ENCODE peak calls at places on chromosomes 2 and 18, in six cellular contexts. E is neural crest cell, I is ureter, C is mucosa of gallbladder, L is GM23248, M is substantia nigra. N is an unnamed sample.

GRCh38 chr18:48994044-48994651 is 43.4 kb upstream of the SMAD7 start:
- DNase-seq in E (no peak), I (no peak), C (no peak), L (peak), M (no peak), N (peak)

GRCh38 chr18:64712035-64712434 is 563.1 kb upstream of the LINC00305 start:
- DNase-seq in E (no peak), I (no peak), C (no peak), L (no peak), M (no peak), N (no peak)

GRCh38 chr18:23316986-23317385 is 136.1 kb upstream of the RIOK3 start:
- DNase-seq in E (no peak), I (no peak), C (no peak), L (no peak), M (no peak), N (no peak)

GRCh38 chr18:39313992-39314391 is 1748.4 kb upstream of the CELF4 start:
- DNase-seq in E (no peak), I (no peak), C (peak), L (no peak), M (no peak), N (peak)

GRCh38 chr2:127862228-127862627 is 4.3 kb upstream of the POLR2D start:
- DNase-seq in E (no peak), I (no peak), C (no peak), L (no peak), M (no peak), N (no peak)

GRCh38 chr2:128799736-128800135 is 481.1 kb upstream of the HS6ST1 start:
- DNase-seq in E (no peak), I (no peak), C (no peak), L (no peak), M (no peak), N (peak)

GRCh38 chr18:7872569-7872968 is 305.5 kb downstream of the PTPRM start:
- DNase-seq in E (no peak), I (no peak), C (peak), L (peak), M (no peak), N (peak)

GRCh38 chr2:170155723-170156253 is 22.2 kb upstream of the MYO3B start:
- DNase-seq in E (no peak), I (no peak), C (no peak), L (peak), M (no peak), N (no peak)

GRCh38 chr2:102337012-102337411 is 18.6 kb upstream of the IL18R1 start:
- DNase-seq in E (no peak), I (no peak), C (no peak), L (peak), M (no peak), N (no peak)

GRCh38 chr18:63676526-63676925 is 14.8 kb upstream of the SERPINB3 start:
- DNase-seq in E (no peak), I (no peak), C (no peak), L (peak), M (no peak), N (peak)

GRCh38 chr2:128477026-128477820 is 158.6 kb upstream of the HS6ST1 start:
- DNase-seq in E (no peak), I (peak), C (no peak), L (no peak), M (no peak), N (no peak)

GRCh38 chr2:108632332-108632712 is 87.0 kb upstream of the RANBP2 start:
- DNase-seq in E (no peak), I (no peak), C (no peak), L (no peak), M (no peak), N (no peak)

GRCh38 chr18:33212363-33212762 is 228.2 kb downstream of the CCDC178 start:
- DNase-seq in E (no peak), I (no peak), C (no peak), L (peak), M (no peak), N (peak)

GRCh38 chr2:17538022-17538843 is 2.3 kb upstream of the VSNL1 start:
- DNase-seq in E (no peak), I (no peak), C (no peak), L (peak), M (no peak), N (peak)

GRCh38 chr18:26415631-26416030 is 132.7 kb downstream of the KCTD1 start:
- DNase-seq in E (no peak), I (no peak), C (no peak), L (no peak), M (no peak), N (no peak)

GRCh38 chr2:54459037-54459441 is 2.9 kb downstream of the SPTBN1 start:
- DNase-seq in E (no peak), I (no peak), C (no peak), L (peak), M (no peak), N (peak)

GRCh38 chr2:236919209-236919608 is 166.5 kb upstream of the COPS8 start:
- DNase-seq in E (no peak), I (peak), C (no peak), L (peak), M (no peak), N (no peak)

GRCh38 chr2:23589220-23589647 is 204.3 kb downstream of the KLHL29 start:
- DNase-seq in E (no peak), I (no peak), C (no peak), L (no peak), M (no peak), N (no peak)

GRCh38 chr2:9614562-9614961 is 16.2 kb downstream of the YWHAQ start:
- DNase-seq in E (no peak), I (no peak), C (no peak), L (no peak), M (no peak), N (no peak)

GRCh38 chr2:219495531-219496122 is 3.1 kb upstream of the GMPPA start:
- DNase-seq in E (peak), I (no peak), C (peak), L (peak), M (peak), N (peak)

GRCh38 chr2:28276076-28276618 is 116.5 kb upstream of the FOSL2 start:
- DNase-seq in E (no peak), I (no peak), C (no peak), L (peak), M (no peak), N (peak)

GRCh38 chr2:231627384-231628156 is 34.9 kb downstream of the TEX44 start:
- DNase-seq in E (no peak), I (no peak), C (no peak), L (peak), M (no peak), N (no peak)